ENCODE peak calls at places on chromosomes 11 and 22, in six cellular contexts. P, Q, F, J, W and T are unnamed samples.

GRCh38 chr11:19953909-19954308 is 206.4 kb downstream of the DBX1 start:
- DNase-seq in P (peak; percentile 19), Q (no peak), F (no peak), J (peak; percentile 81), W (peak; percentile 73), T (no peak)

GRCh38 chr11:116984589-116984988 is 113.6 kb downstream of the SIK3 start:
- DNase-seq in P (no peak), Q (no peak), F (no peak), J (peak; percentile 69), W (peak; percentile 82), T (no peak)

GRCh38 chr11:1150769-1151365 is 6.9 kb upstream of the MUC5AC start:
- DNase-seq in P (no peak), Q (no peak), F (no peak), J (peak; percentile 17), W (no peak), T (no peak)

GRCh38 chr11:74849525-74850391 is 99.1 kb downstream of the XRRA1 start:
- DNase-seq in P (no peak), Q (no peak), F (no peak), J (peak; percentile 56), W (peak; percentile 49), T (no peak)

GRCh38 chr22:47407626-47408025 is 645.2 kb downstream of the TBC1D22A start:
- DNase-seq in P (no peak), Q (no peak), F (no peak), J (no peak), W (no peak), T (no peak)

GRCh38 chr11:74577624-74578396 is 14.6 kb upstream of the POLD3 start:
- DNase-seq in P (no peak), Q (no peak), F (no peak), J (no peak), W (no peak), T (no peak)

GRCh38 chr11:15969701-15970329 is 386.5 kb downstream of the SOX6 start:
- DNase-seq in P (no peak), Q (no peak), F (peak; percentile 78), J (peak; percentile 99), W (peak; percentile 97), T (no peak)

GRCh38 chr11:65493367-65494176 is 5.3 kb upstream of the MALAT1 start:
- DNase-seq in P (no peak), Q (no peak), F (peak; percentile 81), J (peak; percentile 99), W (peak; percentile 100), T (no peak)

GRCh38 chr11:17738350-17739207 is 4.0 kb downstream of the KCNC1 start:
- DNase-seq in P (no peak), Q (peak; percentile 75), F (no peak), J (no peak), W (no peak), T (no peak)

GRCh38 chr11:17596711-17597110 is 49.7 kb downstream of the OTOG start:
- DNase-seq in P (peak; percentile 0), Q (no peak), F (no peak), J (no peak), W (no peak), T (no peak)

GRCh38 chr22:49847751-49848689 is 5.6 kb upstream of the ZBED4 start:
- DNase-seq in P (no peak), Q (peak; percentile 44), F (no peak), J (no peak), W (no peak), T (no peak)

GRCh38 chr11:86383314-86383713 is 8.6 kb downstream of the CCDC81 start:
- DNase-seq in P (no peak), Q (no peak), F (no peak), J (no peak), W (no peak), T (no peak)

GRCh38 chr11:69159153-69159850 is 3.6 kb downstream of the SMIM38 start:
- DNase-seq in P (no peak), Q (no peak), F (no peak), J (no peak), W (no peak), T (no peak)

GRCh38 chr11:120329556-120329955 is 4.5 kb downstream of the TLCD5 start:
- DNase-seq in P (no peak), Q (no peak), F (no peak), J (no peak), W (no peak), T (no peak)

GRCh38 chr22:37607912-37608476 is 640 bp upstream of the GGA1 start:
- DNase-seq in P (no peak), Q (no peak), F (no peak), J (no peak), W (no peak), T (no peak)

DNA sequence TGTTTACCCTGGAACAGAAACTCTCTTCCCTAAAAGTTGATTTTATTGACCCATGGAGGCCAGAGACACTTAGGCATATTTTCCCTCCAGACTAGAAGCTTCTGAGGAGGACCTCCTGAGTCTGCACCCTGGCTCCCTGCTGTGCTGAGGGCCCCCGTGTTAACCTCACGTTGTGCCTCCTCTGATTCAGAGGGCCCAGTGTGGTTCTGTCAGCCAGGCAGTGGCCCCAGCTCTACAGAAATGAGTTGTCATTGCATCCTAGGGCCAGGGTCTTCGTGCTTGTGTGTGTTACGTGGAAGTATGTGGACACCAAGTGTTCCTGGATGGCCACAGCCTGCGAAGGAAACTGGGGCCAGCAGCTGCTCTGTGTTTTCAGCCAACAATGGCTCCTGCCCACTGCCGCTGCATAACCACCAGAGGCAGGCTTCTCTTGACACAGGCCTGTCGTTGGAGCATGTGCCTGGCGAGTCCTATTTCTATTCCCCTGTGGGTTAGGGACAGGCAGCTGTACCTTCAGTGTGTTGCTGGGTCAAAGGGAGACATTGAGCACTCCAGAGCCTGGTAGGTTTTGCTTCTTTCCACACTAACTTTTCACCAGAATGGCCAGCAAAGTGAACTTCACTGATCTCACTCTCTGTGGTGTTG is 44.5 kb downstream of the MED15 start:
- DNase-seq in P (no peak), Q (peak; percentile 52), F (no peak), J (no peak), W (no peak), T (no peak)
- TF ChIP-seq CTCF in P (no peak), Q (peak; percentile 34), F (no peak), J (no peak), W (no peak), T (no peak)

DNA sequence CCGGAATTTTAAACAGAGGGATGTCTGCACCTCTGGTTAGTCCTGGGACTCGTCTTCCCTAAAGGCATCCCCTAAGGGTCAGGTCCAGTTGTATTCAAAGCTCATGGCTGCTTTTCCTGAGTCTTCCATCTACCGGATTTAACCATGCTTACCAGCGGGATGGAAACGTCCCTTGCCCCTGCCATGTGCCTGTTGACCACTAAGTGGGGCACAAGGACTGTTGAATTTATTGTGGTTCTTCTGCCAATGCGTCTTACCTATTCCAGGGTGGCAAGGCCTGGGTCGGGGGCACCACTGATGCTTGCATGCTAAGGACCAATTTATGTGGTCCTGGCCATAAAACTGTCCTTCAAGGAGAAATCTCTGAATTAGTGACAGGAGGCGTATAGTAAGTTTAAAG is 25.6 kb downstream of the ANKRD42 start:
- DNase-seq in P (peak; percentile 31), Q (no peak), F (peak; percentile 5), J (no peak), W (no peak), T (no peak)
- TF ChIP-seq CTCF in P (no peak), Q (no peak), F (peak; percentile 10), J (no peak), W (peak; percentile 9), T (no peak)

GRCh38 chr11:47260366-47260765 is 2.6 kb downstream of the NR1H3 start:
- DNase-seq in P (no peak), Q (no peak), F (no peak), J (no peak), W (no peak), T (no peak)

GRCh38 chr11:47257518-47258316 is at the start of gene NR1H3:
- DNase-seq in P (peak; percentile 84), Q (peak; percentile 64), F (no peak), J (no peak), W (no peak), T (no peak)

GRCh38 chr11:47258317-47258902 is 614 bp downstream of the NR1H3 start:
- DNase-seq in P (no peak), Q (no peak), F (no peak), J (no peak), W (no peak), T (no peak)

GRCh38 chr11:47261291-47261800 is 3.5 kb downstream of the NR1H3 start:
- DNase-seq in P (no peak), Q (no peak), F (no peak), J (no peak), W (no peak), T (no peak)

DNA sequence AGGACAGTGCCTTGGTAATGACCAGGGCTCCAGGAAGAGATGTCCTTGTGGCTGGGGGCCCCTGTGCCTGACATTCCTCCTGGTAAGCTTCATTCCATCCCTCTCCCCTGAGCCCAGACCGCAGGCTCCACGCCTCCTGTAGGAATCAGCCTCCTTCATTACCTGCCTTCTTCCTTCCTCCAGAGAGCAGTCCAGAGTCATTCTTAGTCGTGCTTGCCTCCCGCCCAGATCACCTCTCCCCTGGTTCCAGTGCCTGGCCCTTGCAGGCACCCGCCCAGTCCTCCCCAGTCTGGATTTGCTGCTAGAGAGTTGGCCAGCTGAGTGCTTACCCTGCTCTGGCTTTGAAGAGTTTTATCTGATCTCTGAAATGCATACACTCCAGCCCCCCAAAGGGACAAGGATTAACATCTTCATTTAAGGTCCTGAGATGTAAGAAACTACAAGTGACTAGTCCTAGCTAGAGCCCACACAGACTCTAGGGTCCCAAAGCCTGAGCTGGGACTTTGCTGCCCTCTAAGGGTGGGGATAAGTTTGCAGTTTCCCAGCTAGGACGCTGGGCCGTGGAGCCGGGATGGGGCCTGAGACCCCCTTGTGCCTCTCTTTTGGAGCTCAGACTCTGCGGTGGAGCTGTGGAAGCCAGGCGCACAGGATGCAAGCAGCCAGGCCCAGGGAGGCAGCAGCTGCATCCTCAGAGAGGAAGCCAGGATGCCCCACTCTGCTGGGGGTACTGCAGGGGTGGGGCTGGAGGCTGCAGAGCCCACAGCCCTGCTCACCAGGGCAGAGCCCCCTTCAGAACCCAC is 1.6 kb downstream of the NR1H3 start:
- DNase-seq in P (peak; percentile 66), Q (peak; percentile 64), F (peak; percentile 33), J (no peak), W (peak; percentile 35), T (no peak)
- TF ChIP-seq CTCF in P (peak; percentile 55), Q (peak; percentile 69), F (peak; percentile 60), J (peak; percentile 74), W (peak; percentile 70), T (no peak)

GRCh38 chr22:25364736-25365241 is 145.3 kb downstream of the CRYBB2 start:
- DNase-seq in P (no peak), Q (peak; percentile 15), F (no peak), J (no peak), W (no peak), T (no peak)

GRCh38 chr22:25366876-25367466 is 147.5 kb downstream of the CRYBB2 start:
- DNase-seq in P (no peak), Q (no peak), F (no peak), J (no peak), W (no peak), T (no peak)

GRCh38 chr22:25367756-25368155 is 148.3 kb downstream of the CRYBB2 start:
- DNase-seq in P (no peak), Q (no peak), F (no peak), J (no peak), W (no peak), T (no peak)

GRCh38 chr22:25365491-25366261 is 146.2 kb downstream of the CRYBB2 start:
- DNase-seq in P (peak; percentile 53), Q (peak; percentile 42), F (no peak), J (no peak), W (no peak), T (no peak)

DNA sequence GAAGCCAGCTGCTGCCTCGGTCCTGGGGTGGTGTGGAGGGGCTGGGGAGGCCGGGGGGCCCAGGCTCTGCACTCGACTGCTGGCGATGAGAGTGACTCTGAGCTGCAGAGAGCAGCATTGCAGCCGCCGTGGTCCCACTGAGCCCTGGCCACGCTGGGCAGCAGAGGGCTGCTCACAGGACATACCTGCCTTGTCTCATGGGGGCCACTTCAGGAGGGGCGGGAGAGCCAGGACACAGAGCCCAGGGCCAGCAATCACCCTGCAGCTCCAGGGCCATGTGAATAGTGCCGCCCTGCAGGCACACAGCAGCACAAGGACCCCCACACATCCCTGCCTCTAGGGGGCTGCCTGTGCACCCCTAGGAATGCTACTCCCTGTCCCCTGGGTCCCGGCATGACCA is 147.0 kb downstream of the CRYBB2 start:
- DNase-seq in P (no peak), Q (no peak), F (no peak), J (no peak), W (no peak), T (no peak)
- TF ChIP-seq CTCF in P (no peak), Q (peak; percentile 27), F (no peak), J (no peak), W (no peak), T (no peak)